ENCODE peak calls at places on chromosomes 13 and 19, in five cellular contexts. One of them, this sample, is unnamed.

GRCh38 chr19:33469171-33470039 is 52.2 kb downstream of the PEPD start:
- DNase-seq in testis: no peak
- DNase-seq in A673: no peak
- DNase-seq in cardiac muscle cell: no peak
- DNase-seq in fibroblast of villous mesenchyme: no peak
- DNase-seq in this sample: no peak

GRCh38 chr13:106599875-106600797 is 32.2 kb upstream of the ARGLU1 start:
- DNase-seq in testis: peak
- DNase-seq in A673: peak
- DNase-seq in cardiac muscle cell: peak
- DNase-seq in fibroblast of villous mesenchyme: peak
- DNase-seq in this sample: no peak

GRCh38 chr19:13899912-13900584 is 5.9 kb downstream of the BRME1 start:
- DNase-seq in testis: peak
- DNase-seq in A673: no peak
- DNase-seq in cardiac muscle cell: no peak
- DNase-seq in fibroblast of villous mesenchyme: no peak
- DNase-seq in this sample: no peak

GRCh38 chr19:32781280-32781679 is 61.7 kb downstream of the TDRD12 start:
- DNase-seq in testis: no peak
- DNase-seq in A673: no peak
- DNase-seq in cardiac muscle cell: no peak
- DNase-seq in fibroblast of villous mesenchyme: no peak
- DNase-seq in this sample: no peak

GRCh38 chr13:110624766-110625756 is 9.7 kb downstream of the NAXD start:
- DNase-seq in testis: no peak
- DNase-seq in A673: no peak
- DNase-seq in cardiac muscle cell: no peak
- DNase-seq in fibroblast of villous mesenchyme: no peak
- DNase-seq in this sample: no peak

GRCh38 chr13:112744306-112745021 is 54.6 kb downstream of the ATP11A start:
- DNase-seq in testis: no peak
- DNase-seq in A673: no peak
- DNase-seq in cardiac muscle cell: peak
- DNase-seq in fibroblast of villous mesenchyme: peak
- DNase-seq in this sample: no peak

GRCh38 chr13:111117289-111117688 is 2.2 kb downstream of the ARHGEF7 start:
- DNase-seq in testis: no peak
- DNase-seq in A673: no peak
- DNase-seq in cardiac muscle cell: no peak
- DNase-seq in fibroblast of villous mesenchyme: peak
- DNase-seq in this sample: no peak

GRCh38 chr19:30407310-30407709 is 35.1 kb downstream of the ZNF536 start:
- DNase-seq in testis: no peak
- DNase-seq in A673: no peak
- DNase-seq in cardiac muscle cell: no peak
- DNase-seq in fibroblast of villous mesenchyme: no peak
- DNase-seq in this sample: no peak

GRCh38 chr13:58087566-58087965 is 456.0 kb downstream of the PCDH17 start:
- DNase-seq in testis: no peak
- DNase-seq in A673: peak
- DNase-seq in cardiac muscle cell: no peak
- DNase-seq in fibroblast of villous mesenchyme: no peak
- DNase-seq in this sample: no peak

GRCh38 chr19:35752746-35753350 is 4.0 kb downstream of the HSPB6 start:
- DNase-seq in testis: no peak
- DNase-seq in A673: no peak
- DNase-seq in cardiac muscle cell: no peak
- DNase-seq in fibroblast of villous mesenchyme: no peak
- DNase-seq in this sample: no peak

GRCh38 chr13:28349901-28350654 is 144.8 kb downstream of the FLT1 start:
- DNase-seq in testis: no peak
- DNase-seq in A673: no peak
- DNase-seq in cardiac muscle cell: no peak
- DNase-seq in fibroblast of villous mesenchyme: peak
- DNase-seq in this sample: no peak

GRCh38 chr19:35078807-35079206 is 36.8 kb upstream of the FXYD3 start:
- DNase-seq in testis: no peak
- DNase-seq in A673: no peak
- DNase-seq in cardiac muscle cell: no peak
- DNase-seq in fibroblast of villous mesenchyme: no peak
- DNase-seq in this sample: no peak

GRCh38 chr13:113452942-113453901 is at the start of gene ADPRHL1:
- DNase-seq in testis: peak
- DNase-seq in A673: no peak
- DNase-seq in cardiac muscle cell: no peak
- DNase-seq in fibroblast of villous mesenchyme: no peak
- DNase-seq in this sample: no peak

GRCh38 chr13:36192166-36192565 is 22.2 kb downstream of the SOHLH2 start:
- DNase-seq in testis: no peak
- DNase-seq in A673: no peak
- DNase-seq in cardiac muscle cell: peak
- DNase-seq in fibroblast of villous mesenchyme: no peak
- DNase-seq in this sample: no peak

GRCh38 chr13:39037410-39037879 is 444 bp downstream of the PROSER1 start:
- DNase-seq in testis: no peak
- DNase-seq in A673: no peak
- DNase-seq in cardiac muscle cell: no peak
- DNase-seq in fibroblast of villous mesenchyme: peak
- DNase-seq in this sample: peak

GRCh38 chr19:52997975-52998374 is 15.7 kb upstream of the ERVV-1 start:
- DNase-seq in testis: no peak
- DNase-seq in A673: no peak
- DNase-seq in cardiac muscle cell: no peak
- DNase-seq in fibroblast of villous mesenchyme: no peak
- DNase-seq in this sample: no peak

GRCh38 chr13:20964904-20965303 is 62.4 kb upstream of the XPO4 start:
- DNase-seq in testis: no peak
- DNase-seq in A673: no peak
- DNase-seq in cardiac muscle cell: peak
- DNase-seq in fibroblast of villous mesenchyme: no peak
- DNase-seq in this sample: no peak

GRCh38 chr13:46492946-46493345 is 60.0 kb upstream of the LRCH1 start:
- DNase-seq in testis: no peak
- DNase-seq in A673: peak
- DNase-seq in cardiac muscle cell: peak
- DNase-seq in fibroblast of villous mesenchyme: peak
- DNase-seq in this sample: peak

GRCh38 chr13:54248306-54248705 is 1219.7 kb downstream of the OLFM4 start:
- DNase-seq in testis: no peak
- DNase-seq in A673: no peak
- DNase-seq in cardiac muscle cell: no peak
- DNase-seq in fibroblast of villous mesenchyme: no peak
- DNase-seq in this sample: no peak

GRCh38 chr13:45799451-45799850 is 52.1 kb downstream of the SIAH3 start:
- DNase-seq in testis: no peak
- DNase-seq in A673: peak
- DNase-seq in cardiac muscle cell: no peak
- DNase-seq in fibroblast of villous mesenchyme: no peak
- DNase-seq in this sample: no peak

GRCh38 chr13:51148952-51149573 is 38.0 kb upstream of the C13orf42 start:
- DNase-seq in testis: peak
- DNase-seq in A673: peak
- DNase-seq in cardiac muscle cell: peak
- DNase-seq in fibroblast of villous mesenchyme: peak
- DNase-seq in this sample: no peak

GRCh38 chr19:3932931-3933810 is at the start of gene NMRK2:
- DNase-seq in testis: no peak
- DNase-seq in A673: no peak
- DNase-seq in cardiac muscle cell: no peak
- DNase-seq in fibroblast of villous mesenchyme: no peak
- DNase-seq in this sample: peak

GRCh38 chr13:109999659-110000533 is 213.5 kb upstream of the IRS2 start:
- DNase-seq in testis: no peak
- DNase-seq in A673: no peak
- DNase-seq in cardiac muscle cell: no peak
- DNase-seq in fibroblast of villous mesenchyme: no peak
- DNase-seq in this sample: no peak

DNA sequence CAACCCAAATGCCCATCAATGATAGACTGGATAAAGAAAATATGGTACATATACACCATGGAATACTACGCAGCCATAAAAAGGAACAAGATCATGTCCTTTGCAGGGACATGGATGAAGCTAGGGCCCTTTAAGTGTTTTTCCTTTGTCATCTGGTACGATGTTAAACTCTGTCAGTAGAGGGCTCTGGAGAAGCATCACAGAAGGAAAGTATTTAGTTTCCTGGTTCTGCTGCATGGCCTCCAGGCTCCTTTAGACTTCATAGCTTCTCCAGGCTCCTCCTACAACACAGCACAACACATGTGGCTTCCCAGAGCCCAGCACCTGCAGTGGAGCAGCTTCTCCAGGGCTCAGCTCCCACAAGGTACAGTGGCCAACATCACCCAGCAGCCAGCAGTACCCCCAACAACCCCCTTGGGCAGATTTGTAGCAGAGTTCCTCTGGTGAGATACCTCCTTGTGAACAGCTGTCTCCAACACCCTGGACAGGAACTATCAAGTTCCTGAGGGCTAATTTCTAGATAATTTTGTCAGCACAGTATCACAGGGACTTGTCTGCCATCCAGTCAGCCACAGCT is 63.4 kb downstream of the KCTD12 start:
- DNase-seq in testis: no peak
- DNase-seq in A673: peak
- DNase-seq in cardiac muscle cell: peak
- DNase-seq in fibroblast of villous mesenchyme: peak
- DNase-seq in this sample: peak
- TF ChIP-seq CTCF in testis: no peak
- TF ChIP-seq CTCF in A673: peak
- TF ChIP-seq CTCF in cardiac muscle cell: peak
- TF ChIP-seq CTCF in fibroblast of villous mesenchyme: peak
- TF ChIP-seq CTCF in this sample: peak

DNA sequence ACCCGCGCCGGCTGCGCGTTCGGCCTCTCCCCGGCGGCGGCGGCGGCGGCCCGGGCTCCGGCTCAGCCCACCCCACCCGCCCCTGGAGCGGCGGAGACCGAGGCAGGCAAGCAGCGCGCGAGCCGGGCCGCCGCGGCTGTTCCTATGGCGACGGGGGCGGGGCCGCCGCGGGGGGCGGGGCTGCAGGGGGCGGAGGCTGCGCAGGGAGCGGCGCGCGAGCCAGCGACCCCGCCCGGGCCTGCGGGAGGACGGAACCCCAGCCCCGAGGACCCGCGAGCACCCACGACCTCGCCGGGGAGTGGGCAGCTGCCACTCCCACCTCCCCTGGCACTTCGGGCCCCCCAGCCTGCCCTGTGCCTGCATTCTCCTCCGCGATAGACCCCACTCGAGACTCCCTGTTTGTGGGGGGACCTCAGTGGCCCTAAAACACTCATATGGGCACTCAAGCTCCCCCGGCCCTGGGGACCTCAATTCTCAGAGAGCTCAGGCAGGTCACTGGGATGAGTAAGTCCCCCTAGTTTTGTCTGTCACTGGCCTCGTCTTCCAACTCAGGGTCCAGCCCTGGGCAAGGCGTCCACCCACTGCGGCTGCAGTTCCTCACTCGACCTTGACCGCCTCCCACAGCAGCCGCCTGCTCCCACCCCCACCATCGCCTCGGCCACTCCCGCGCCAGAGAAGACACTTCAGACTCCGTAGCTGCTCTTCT is at the start of gene CTXN1:
- DNase-seq in testis: peak
- DNase-seq in A673: peak
- DNase-seq in cardiac muscle cell: peak
- DNase-seq in fibroblast of villous mesenchyme: peak
- DNase-seq in this sample: peak
- TF ChIP-seq CTCF in testis: peak
- TF ChIP-seq CTCF in A673: no peak
- TF ChIP-seq CTCF in cardiac muscle cell: no peak
- TF ChIP-seq CTCF in fibroblast of villous mesenchyme: peak
- TF ChIP-seq CTCF in this sample: no peak

GRCh38 chr19:39345956-39346355 is 3.7 kb downstream of the SAMD4B start:
- DNase-seq in testis: no peak
- DNase-seq in A673: no peak
- DNase-seq in cardiac muscle cell: no peak
- DNase-seq in fibroblast of villous mesenchyme: no peak
- DNase-seq in this sample: no peak
- TF ChIP-seq CTCF in testis: no peak
- TF ChIP-seq CTCF in A673: peak
- TF ChIP-seq CTCF in cardiac muscle cell: peak
- TF ChIP-seq CTCF in fibroblast of villous mesenchyme: peak
- TF ChIP-seq CTCF in this sample: no peak

DNA sequence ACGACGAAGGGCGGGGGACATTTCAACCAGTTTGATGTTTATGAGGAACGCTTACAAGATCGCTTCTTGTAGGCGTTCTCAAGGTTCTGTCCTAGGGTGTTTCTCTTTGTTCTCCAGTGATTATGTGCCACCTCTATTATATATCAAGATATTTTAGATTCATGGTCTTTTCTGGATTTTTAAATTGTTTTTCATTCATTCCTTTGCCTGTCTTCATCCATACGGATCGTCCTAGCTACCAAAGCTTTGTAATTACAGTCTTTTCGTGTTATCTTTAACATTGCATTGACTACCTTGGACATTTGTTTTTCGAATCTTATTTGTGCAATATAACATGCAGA is 342 bp upstream of the EID2 start:
- DNase-seq in testis: no peak
- DNase-seq in A673: no peak
- DNase-seq in cardiac muscle cell: no peak
- DNase-seq in fibroblast of villous mesenchyme: no peak
- DNase-seq in this sample: no peak
- TF ChIP-seq CTCF in testis: no peak
- TF ChIP-seq CTCF in A673: no peak
- TF ChIP-seq CTCF in cardiac muscle cell: no peak
- TF ChIP-seq CTCF in fibroblast of villous mesenchyme: no peak
- TF ChIP-seq CTCF in this sample: no peak

GRCh38 chr13:37608750-37609339 is 10.3 kb upstream of the POSTN start:
- DNase-seq in testis: no peak
- DNase-seq in A673: no peak
- DNase-seq in cardiac muscle cell: no peak
- DNase-seq in fibroblast of villous mesenchyme: no peak
- DNase-seq in this sample: no peak
- TF ChIP-seq CTCF in testis: no peak
- TF ChIP-seq CTCF in A673: peak
- TF ChIP-seq CTCF in cardiac muscle cell: peak
- TF ChIP-seq CTCF in fibroblast of villous mesenchyme: peak
- TF ChIP-seq CTCF in this sample: peak

This sample was measured in GM10248.